ENCODE peak calls at places on chromosome 1, in nine cellular contexts. One of them, this sample, is unnamed.

GRCh38 chr1:160768295-160768657 is 27.7 kb upstream of the LY9 start:
- DNase-seq in H9: peak
- DNase-seq in neural crest cell: no peak
- DNase-seq in fibroblast of mammary gland: no peak
- DNase-seq in GM12864: peak
- DNase-seq in kidney: no peak
- DNase-seq in coronary artery: no peak
- DNase-seq in HFFc6: peak
- DNase-seq in astrocyte of the cerebellum: no peak
- DNase-seq in this sample: no peak

GRCh38 chr1:210822897-210823296 is 311.1 kb downstream of the KCNH1 start:
- DNase-seq in H9: no peak
- DNase-seq in neural crest cell: no peak
- DNase-seq in fibroblast of mammary gland: no peak
- DNase-seq in GM12864: no peak
- DNase-seq in kidney: no peak
- DNase-seq in coronary artery: no peak
- DNase-seq in HFFc6: no peak
- DNase-seq in astrocyte of the cerebellum: no peak
- DNase-seq in this sample: no peak

GRCh38 chr1:11749203-11749689 is 12.7 kb upstream of the C1orf167 start:
- DNase-seq in H9: peak
- DNase-seq in neural crest cell: no peak
- DNase-seq in fibroblast of mammary gland: peak
- DNase-seq in GM12864: no peak
- DNase-seq in kidney: no peak
- DNase-seq in coronary artery: no peak
- DNase-seq in HFFc6: peak
- DNase-seq in astrocyte of the cerebellum: no peak
- DNase-seq in this sample: no peak

GRCh38 chr1:56414728-56415224 is 164.6 kb downstream of the PLPP3 start:
- DNase-seq in H9: no peak
- DNase-seq in neural crest cell: no peak
- DNase-seq in fibroblast of mammary gland: no peak
- DNase-seq in GM12864: no peak
- DNase-seq in kidney: no peak
- DNase-seq in coronary artery: no peak
- DNase-seq in HFFc6: no peak
- DNase-seq in astrocyte of the cerebellum: no peak
- DNase-seq in this sample: no peak

GRCh38 chr1:16143566-16144324 is 12.1 kb downstream of the EPHA2 start:
- DNase-seq in H9: no peak
- DNase-seq in neural crest cell: no peak
- DNase-seq in fibroblast of mammary gland: no peak
- DNase-seq in GM12864: no peak
- DNase-seq in kidney: peak
- DNase-seq in coronary artery: no peak
- DNase-seq in HFFc6: peak
- DNase-seq in astrocyte of the cerebellum: no peak
- DNase-seq in this sample: no peak

GRCh38 chr1:198969981-198970380 is 331.1 kb downstream of the PTPRC start:
- DNase-seq in H9: no peak
- DNase-seq in neural crest cell: no peak
- DNase-seq in fibroblast of mammary gland: no peak
- DNase-seq in GM12864: no peak
- DNase-seq in kidney: no peak
- DNase-seq in coronary artery: no peak
- DNase-seq in HFFc6: no peak
- DNase-seq in astrocyte of the cerebellum: no peak
- DNase-seq in this sample: no peak

GRCh38 chr1:27885114-27885528 is 12.8 kb downstream of the THEMIS2 start:
- DNase-seq in H9: no peak
- DNase-seq in neural crest cell: no peak
- DNase-seq in fibroblast of mammary gland: no peak
- DNase-seq in GM12864: no peak
- DNase-seq in kidney: no peak
- DNase-seq in coronary artery: no peak
- DNase-seq in HFFc6: no peak
- DNase-seq in astrocyte of the cerebellum: no peak
- DNase-seq in this sample: peak

GRCh38 chr1:209652873-209653401 is 712 bp upstream of the LAMB3 start:
- DNase-seq in H9: peak
- DNase-seq in neural crest cell: no peak
- DNase-seq in fibroblast of mammary gland: no peak
- DNase-seq in GM12864: no peak
- DNase-seq in kidney: peak
- DNase-seq in coronary artery: no peak
- DNase-seq in HFFc6: no peak
- DNase-seq in astrocyte of the cerebellum: peak
- DNase-seq in this sample: no peak

GRCh38 chr1:223708001-223708359 is 4.4 kb upstream of the CAPN2 start:
- DNase-seq in H9: no peak
- DNase-seq in neural crest cell: no peak
- DNase-seq in fibroblast of mammary gland: no peak
- DNase-seq in GM12864: no peak
- DNase-seq in kidney: no peak
- DNase-seq in coronary artery: no peak
- DNase-seq in HFFc6: no peak
- DNase-seq in astrocyte of the cerebellum: no peak
- DNase-seq in this sample: no peak

GRCh38 chr1:109083923-109084322 is 6.6 kb upstream of the TMEM167B start:
- DNase-seq in H9: no peak
- DNase-seq in neural crest cell: peak
- DNase-seq in fibroblast of mammary gland: no peak
- DNase-seq in GM12864: no peak
- DNase-seq in kidney: no peak
- DNase-seq in coronary artery: no peak
- DNase-seq in HFFc6: no peak
- DNase-seq in astrocyte of the cerebellum: peak
- DNase-seq in this sample: no peak

GRCh38 chr1:160748182-160748876 is 9.3 kb downstream of the SLAMF7 start:
- DNase-seq in H9: no peak
- DNase-seq in neural crest cell: no peak
- DNase-seq in fibroblast of mammary gland: peak
- DNase-seq in GM12864: no peak
- DNase-seq in kidney: no peak
- DNase-seq in coronary artery: no peak
- DNase-seq in HFFc6: peak
- DNase-seq in astrocyte of the cerebellum: no peak
- DNase-seq in this sample: no peak

GRCh38 chr1:200488375-200489165 is 78.7 kb upstream of the ZNF281 start:
- DNase-seq in H9: peak
- DNase-seq in neural crest cell: peak
- DNase-seq in fibroblast of mammary gland: peak
- DNase-seq in GM12864: peak
- DNase-seq in kidney: no peak
- DNase-seq in coronary artery: no peak
- DNase-seq in HFFc6: peak
- DNase-seq in astrocyte of the cerebellum: peak
- DNase-seq in this sample: no peak

GRCh38 chr1:29830383-29830782 is 594.1 kb downstream of the PTPRU start:
- DNase-seq in H9: no peak
- DNase-seq in neural crest cell: no peak
- DNase-seq in fibroblast of mammary gland: no peak
- DNase-seq in GM12864: no peak
- DNase-seq in kidney: no peak
- DNase-seq in coronary artery: peak
- DNase-seq in HFFc6: no peak
- DNase-seq in astrocyte of the cerebellum: no peak
- DNase-seq in this sample: no peak

GRCh38 chr1:29213055-29213454 is 17.7 kb downstream of the MECR start:
- DNase-seq in H9: no peak
- DNase-seq in neural crest cell: no peak
- DNase-seq in fibroblast of mammary gland: no peak
- DNase-seq in GM12864: no peak
- DNase-seq in kidney: no peak
- DNase-seq in coronary artery: no peak
- DNase-seq in HFFc6: no peak
- DNase-seq in astrocyte of the cerebellum: no peak
- DNase-seq in this sample: no peak

GRCh38 chr1:54120698-54121481 is 31.9 kb downstream of the CDCP2 start:
- DNase-seq in H9: no peak
- DNase-seq in neural crest cell: no peak
- DNase-seq in fibroblast of mammary gland: peak
- DNase-seq in GM12864: no peak
- DNase-seq in kidney: no peak
- DNase-seq in coronary artery: no peak
- DNase-seq in HFFc6: no peak
- DNase-seq in astrocyte of the cerebellum: no peak
- DNase-seq in this sample: peak

GRCh38 chr1:157087030-157087429 is 12.6 kb downstream of the ETV3L start:
- DNase-seq in H9: no peak
- DNase-seq in neural crest cell: no peak
- DNase-seq in fibroblast of mammary gland: no peak
- DNase-seq in GM12864: no peak
- DNase-seq in kidney: no peak
- DNase-seq in coronary artery: no peak
- DNase-seq in HFFc6: no peak
- DNase-seq in astrocyte of the cerebellum: no peak
- DNase-seq in this sample: no peak

GRCh38 chr1:156742801-156743200 is 1.9 kb upstream of the MRPL24 start:
- DNase-seq in H9: no peak
- DNase-seq in neural crest cell: no peak
- DNase-seq in fibroblast of mammary gland: no peak
- DNase-seq in GM12864: no peak
- DNase-seq in kidney: no peak
- DNase-seq in coronary artery: no peak
- DNase-seq in HFFc6: no peak
- DNase-seq in astrocyte of the cerebellum: no peak
- DNase-seq in this sample: no peak

GRCh38 chr1:179369751-179370341 is 4.1 kb downstream of the AXDND1 start:
- DNase-seq in H9: no peak
- DNase-seq in neural crest cell: peak
- DNase-seq in fibroblast of mammary gland: peak
- DNase-seq in GM12864: no peak
- DNase-seq in kidney: no peak
- DNase-seq in coronary artery: no peak
- DNase-seq in HFFc6: peak
- DNase-seq in astrocyte of the cerebellum: peak
- DNase-seq in this sample: no peak

GRCh38 chr1:57576750-57577149 is 152.9 kb upstream of the DAB1 start:
- DNase-seq in H9: no peak
- DNase-seq in neural crest cell: no peak
- DNase-seq in fibroblast of mammary gland: no peak
- DNase-seq in GM12864: no peak
- DNase-seq in kidney: no peak
- DNase-seq in coronary artery: no peak
- DNase-seq in HFFc6: no peak
- DNase-seq in astrocyte of the cerebellum: no peak
- DNase-seq in this sample: no peak

DNA sequence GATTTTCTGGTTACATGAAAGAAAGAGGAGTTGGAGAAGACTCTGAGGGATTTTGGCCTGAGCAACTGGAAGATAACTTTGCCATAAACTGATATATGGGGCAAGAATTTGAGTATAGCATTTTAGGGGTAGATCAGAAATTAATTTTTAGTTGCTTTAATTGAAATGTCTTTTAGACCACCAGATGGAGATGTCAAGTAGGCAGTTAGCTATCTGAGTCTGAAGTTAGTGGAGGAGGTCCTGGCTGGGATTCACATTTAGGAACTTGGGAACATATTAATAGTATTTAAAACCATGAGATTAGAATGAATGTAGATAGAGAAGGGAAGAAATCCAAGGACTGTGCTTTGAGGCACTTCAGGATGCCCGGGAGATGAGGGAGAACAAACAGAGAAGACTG is 32.6 kb downstream of the SLC44A3 start:
- DNase-seq in H9: no peak
- DNase-seq in neural crest cell: no peak
- DNase-seq in fibroblast of mammary gland: peak
- DNase-seq in GM12864: no peak
- DNase-seq in kidney: no peak
- DNase-seq in coronary artery: no peak
- DNase-seq in HFFc6: no peak
- DNase-seq in astrocyte of the cerebellum: no peak
- DNase-seq in this sample: no peak
- TF ChIP-seq CTCF in H9: no peak
- TF ChIP-seq CTCF in neural crest cell: no peak
- TF ChIP-seq CTCF in fibroblast of mammary gland: peak
- TF ChIP-seq CTCF in GM12864: no peak
- TF ChIP-seq CTCF in kidney: peak
- TF ChIP-seq CTCF in coronary artery: no peak
- TF ChIP-seq CTCF in HFFc6: peak
- TF ChIP-seq CTCF in astrocyte of the cerebellum: peak
- TF ChIP-seq CTCF in this sample: peak

GRCh38 chr1:242524571-242525359 is at the start of gene PLD5:
- DNase-seq in H9: peak
- DNase-seq in neural crest cell: peak
- DNase-seq in fibroblast of mammary gland: no peak
- DNase-seq in GM12864: no peak
- DNase-seq in kidney: no peak
- DNase-seq in coronary artery: no peak
- DNase-seq in HFFc6: no peak
- DNase-seq in astrocyte of the cerebellum: no peak
- DNase-seq in this sample: no peak
- TF ChIP-seq CTCF in H9: no peak
- TF ChIP-seq CTCF in neural crest cell: no peak
- TF ChIP-seq CTCF in fibroblast of mammary gland: no peak
- TF ChIP-seq CTCF in GM12864: no peak
- TF ChIP-seq CTCF in kidney: no peak
- TF ChIP-seq CTCF in coronary artery: no peak
- TF ChIP-seq CTCF in HFFc6: no peak
- TF ChIP-seq CTCF in astrocyte of the cerebellum: no peak
- TF ChIP-seq CTCF in this sample: no peak

DNA sequence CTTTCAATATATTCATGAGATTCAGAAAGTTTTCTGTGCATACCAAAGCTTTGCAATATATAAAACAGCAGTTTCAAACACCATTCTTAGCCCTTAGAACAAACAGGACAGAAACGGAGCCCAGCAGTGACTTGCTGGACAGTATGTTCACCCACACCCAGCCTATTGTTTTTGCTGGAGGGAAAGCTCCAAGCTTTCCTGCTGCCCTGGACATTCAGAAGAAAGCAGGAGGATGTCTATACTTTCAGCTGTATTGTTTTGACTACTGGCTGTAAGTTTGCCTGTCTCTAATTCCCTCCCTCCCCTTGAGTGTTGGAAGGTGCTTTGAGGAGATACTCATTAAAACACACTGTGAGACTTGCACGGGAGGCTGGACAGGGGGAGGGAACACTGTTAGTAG is 9.6 kb downstream of the DENND2C start:
- DNase-seq in H9: no peak
- DNase-seq in neural crest cell: no peak
- DNase-seq in fibroblast of mammary gland: no peak
- DNase-seq in GM12864: no peak
- DNase-seq in kidney: no peak
- DNase-seq in coronary artery: no peak
- DNase-seq in HFFc6: no peak
- DNase-seq in astrocyte of the cerebellum: no peak
- DNase-seq in this sample: no peak
- TF ChIP-seq CTCF in H9: no peak
- TF ChIP-seq CTCF in neural crest cell: no peak
- TF ChIP-seq CTCF in fibroblast of mammary gland: no peak
- TF ChIP-seq CTCF in GM12864: no peak
- TF ChIP-seq CTCF in kidney: no peak
- TF ChIP-seq CTCF in coronary artery: no peak
- TF ChIP-seq CTCF in HFFc6: no peak
- TF ChIP-seq CTCF in astrocyte of the cerebellum: no peak
- TF ChIP-seq CTCF in this sample: no peak

DNA sequence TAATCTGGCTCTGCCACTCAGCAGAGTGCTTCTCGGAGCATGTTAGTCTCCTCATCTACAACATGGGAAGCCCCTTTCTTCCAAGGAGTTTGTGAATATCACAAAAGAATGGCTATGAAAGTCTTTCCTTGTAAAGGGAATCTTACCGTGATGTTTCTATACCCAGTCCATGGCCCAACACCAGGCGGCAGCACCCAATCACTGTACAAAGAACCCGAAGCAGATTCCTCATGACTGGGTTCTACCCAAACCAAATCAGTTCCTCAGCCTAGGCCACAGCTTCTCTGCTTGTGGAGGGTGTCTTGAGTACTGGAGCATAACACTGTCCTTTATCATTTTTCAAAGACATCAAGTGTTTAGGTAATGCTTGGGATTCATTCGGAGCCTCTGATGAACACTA is 16.6 kb upstream of the SLFNL1 start:
- DNase-seq in H9: no peak
- DNase-seq in neural crest cell: no peak
- DNase-seq in fibroblast of mammary gland: peak
- DNase-seq in GM12864: no peak
- DNase-seq in kidney: no peak
- DNase-seq in coronary artery: no peak
- DNase-seq in HFFc6: no peak
- DNase-seq in astrocyte of the cerebellum: no peak
- DNase-seq in this sample: no peak
- TF ChIP-seq CTCF in H9: peak
- TF ChIP-seq CTCF in neural crest cell: no peak
- TF ChIP-seq CTCF in fibroblast of mammary gland: peak
- TF ChIP-seq CTCF in GM12864: no peak
- TF ChIP-seq CTCF in kidney: no peak
- TF ChIP-seq CTCF in coronary artery: no peak
- TF ChIP-seq CTCF in HFFc6: peak
- TF ChIP-seq CTCF in astrocyte of the cerebellum: peak
- TF ChIP-seq CTCF in this sample: peak

This sample was measured in chondrocyte.